ENCODE peak calls at places on chromosome 16, in seven cellular contexts. One of them, this sample, is unnamed.

GRCh38 chr16:49856741-49857330 is 924 bp upstream of the ZNF423 start:
- DNase-seq in ascending aorta: peak
- DNase-seq in AG04450: peak
- DNase-seq in OCI-LY7: peak
- DNase-seq in AG09319: peak
- DNase-seq in cardiac fibroblast: peak
- DNase-seq in AG04449: peak
- DNase-seq in this sample: peak

GRCh38 chr16:31363721-31364120 is 8.7 kb downstream of the ITGAX start:
- DNase-seq in ascending aorta: peak
- DNase-seq in AG04450: no peak
- DNase-seq in OCI-LY7: no peak
- DNase-seq in AG09319: no peak
- DNase-seq in cardiac fibroblast: no peak
- DNase-seq in AG04449: no peak
- DNase-seq in this sample: no peak

GRCh38 chr16:89115216-89115949 is 21.7 kb downstream of the ACSF3 start:
- DNase-seq in ascending aorta: peak
- DNase-seq in AG04450: no peak
- DNase-seq in OCI-LY7: peak
- DNase-seq in AG09319: no peak
- DNase-seq in cardiac fibroblast: peak
- DNase-seq in AG04449: no peak
- DNase-seq in this sample: no peak

GRCh38 chr16:27498916-27499658 is 50.6 kb downstream of the GTF3C1 start:
- DNase-seq in ascending aorta: no peak
- DNase-seq in AG04450: no peak
- DNase-seq in OCI-LY7: no peak
- DNase-seq in AG09319: no peak
- DNase-seq in cardiac fibroblast: no peak
- DNase-seq in AG04449: no peak
- DNase-seq in this sample: no peak

GRCh38 chr16:55555436-55555835 is 11.0 kb upstream of the CAPNS2 start:
- DNase-seq in ascending aorta: no peak
- DNase-seq in AG04450: no peak
- DNase-seq in OCI-LY7: no peak
- DNase-seq in AG09319: no peak
- DNase-seq in cardiac fibroblast: no peak
- DNase-seq in AG04449: no peak
- DNase-seq in this sample: no peak

GRCh38 chr16:73565263-73565662 is 517.3 kb upstream of the ZFHX3 start:
- DNase-seq in ascending aorta: no peak
- DNase-seq in AG04450: no peak
- DNase-seq in OCI-LY7: no peak
- DNase-seq in AG09319: no peak
- DNase-seq in cardiac fibroblast: no peak
- DNase-seq in AG04449: no peak
- DNase-seq in this sample: no peak

GRCh38 chr16:35733278-35733965 is 2274.0 kb downstream of the TP53TG3F start:
- DNase-seq in ascending aorta: peak
- DNase-seq in AG04450: no peak
- DNase-seq in OCI-LY7: no peak
- DNase-seq in AG09319: no peak
- DNase-seq in cardiac fibroblast: no peak
- DNase-seq in AG04449: no peak
- DNase-seq in this sample: no peak

GRCh38 chr16:21104124-21104860 is 46.4 kb downstream of the DNAH3 start:
- DNase-seq in ascending aorta: no peak
- DNase-seq in AG04450: no peak
- DNase-seq in OCI-LY7: no peak
- DNase-seq in AG09319: no peak
- DNase-seq in cardiac fibroblast: peak
- DNase-seq in AG04449: no peak
- DNase-seq in this sample: no peak

GRCh38 chr16:53695070-53695469 is 8.6 kb downstream of the RPGRIP1L start:
- DNase-seq in ascending aorta: no peak
- DNase-seq in AG04450: peak
- DNase-seq in OCI-LY7: no peak
- DNase-seq in AG09319: no peak
- DNase-seq in cardiac fibroblast: no peak
- DNase-seq in AG04449: peak
- DNase-seq in this sample: no peak

GRCh38 chr16:30948956-30949654 is at the start of gene ORAI3:
- DNase-seq in ascending aorta: peak
- DNase-seq in AG04450: no peak
- DNase-seq in OCI-LY7: peak
- DNase-seq in AG09319: no peak
- DNase-seq in cardiac fibroblast: peak
- DNase-seq in AG04449: no peak
- DNase-seq in this sample: peak

GRCh38 chr16:84288902-84289301 is 5.8 kb upstream of the WFDC1 start:
- DNase-seq in ascending aorta: no peak
- DNase-seq in AG04450: no peak
- DNase-seq in OCI-LY7: no peak
- DNase-seq in AG09319: no peak
- DNase-seq in cardiac fibroblast: no peak
- DNase-seq in AG04449: no peak
- DNase-seq in this sample: no peak

GRCh38 chr16:19861811-19862327 is 22.8 kb downstream of the GPRC5B start:
- DNase-seq in ascending aorta: no peak
- DNase-seq in AG04450: no peak
- DNase-seq in OCI-LY7: no peak
- DNase-seq in AG09319: no peak
- DNase-seq in cardiac fibroblast: no peak
- DNase-seq in AG04449: no peak
- DNase-seq in this sample: peak

GRCh38 chr16:17567455-17567854 is 96.7 kb upstream of the XYLT1 start:
- DNase-seq in ascending aorta: no peak
- DNase-seq in AG04450: no peak
- DNase-seq in OCI-LY7: no peak
- DNase-seq in AG09319: no peak
- DNase-seq in cardiac fibroblast: no peak
- DNase-seq in AG04449: no peak
- DNase-seq in this sample: no peak

GRCh38 chr16:27284865-27285675 is 16.5 kb upstream of the NSMCE1 start:
- DNase-seq in ascending aorta: no peak
- DNase-seq in AG04450: no peak
- DNase-seq in OCI-LY7: no peak
- DNase-seq in AG09319: no peak
- DNase-seq in cardiac fibroblast: no peak
- DNase-seq in AG04449: no peak
- DNase-seq in this sample: no peak

GRCh38 chr16:22360963-22361659 is 13.3 kb downstream of the CDR2 start:
- DNase-seq in ascending aorta: no peak
- DNase-seq in AG04450: no peak
- DNase-seq in OCI-LY7: no peak
- DNase-seq in AG09319: no peak
- DNase-seq in cardiac fibroblast: no peak
- DNase-seq in AG04449: no peak
- DNase-seq in this sample: no peak

GRCh38 chr16:13150181-13150885 is 248.9 kb downstream of the SHISA9 start:
- DNase-seq in ascending aorta: no peak
- DNase-seq in AG04450: no peak
- DNase-seq in OCI-LY7: no peak
- DNase-seq in AG09319: no peak
- DNase-seq in cardiac fibroblast: no peak
- DNase-seq in AG04449: no peak
- DNase-seq in this sample: no peak

GRCh38 chr16:66522816-66523590 is 26.9 kb downstream of the TK2 start:
- DNase-seq in ascending aorta: no peak
- DNase-seq in AG04450: no peak
- DNase-seq in OCI-LY7: no peak
- DNase-seq in AG09319: no peak
- DNase-seq in cardiac fibroblast: no peak
- DNase-seq in AG04449: no peak
- DNase-seq in this sample: no peak

GRCh38 chr16:66521951-66522771 is 27.8 kb downstream of the TK2 start:
- DNase-seq in ascending aorta: no peak
- DNase-seq in AG04450: no peak
- DNase-seq in OCI-LY7: peak
- DNase-seq in AG09319: no peak
- DNase-seq in cardiac fibroblast: peak
- DNase-seq in AG04449: no peak
- DNase-seq in this sample: no peak

GRCh38 chr16:66525396-66526180 is 24.3 kb downstream of the TK2 start:
- DNase-seq in ascending aorta: no peak
- DNase-seq in AG04450: no peak
- DNase-seq in OCI-LY7: no peak
- DNase-seq in AG09319: no peak
- DNase-seq in cardiac fibroblast: peak
- DNase-seq in AG04449: no peak
- DNase-seq in this sample: no peak

GRCh38 chr16:66523861-66524354 is 26.0 kb downstream of the TK2 start:
- DNase-seq in ascending aorta: no peak
- DNase-seq in AG04450: no peak
- DNase-seq in OCI-LY7: peak
- DNase-seq in AG09319: no peak
- DNase-seq in cardiac fibroblast: peak
- DNase-seq in AG04449: no peak
- DNase-seq in this sample: no peak

DNA sequence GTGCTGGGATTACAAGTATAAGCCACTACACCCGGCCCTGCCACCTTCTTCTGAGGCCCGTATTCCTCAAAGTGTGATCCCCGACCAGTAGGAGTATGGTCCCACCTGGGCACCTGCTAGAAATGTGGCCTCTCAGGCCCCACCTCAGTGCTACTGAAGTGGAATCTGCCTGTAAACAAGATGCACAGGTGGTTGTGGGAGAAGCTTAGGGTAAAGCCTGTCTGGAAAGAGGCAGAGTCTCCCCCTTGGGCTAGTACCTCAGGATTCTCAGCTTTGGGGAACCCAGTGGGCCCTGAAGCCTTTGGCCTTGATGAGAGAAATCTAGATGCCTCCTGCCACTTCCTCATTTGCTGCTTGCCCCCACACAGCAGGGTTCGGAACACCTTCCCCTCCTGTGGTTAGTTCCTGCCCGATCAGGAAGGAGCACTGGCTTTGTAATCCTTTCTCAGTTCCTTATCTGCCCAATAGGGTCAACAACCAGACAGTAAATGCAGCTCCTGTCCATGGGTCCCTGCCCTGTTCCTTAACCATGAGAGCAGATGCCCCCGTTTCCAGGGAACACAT is 25.2 kb downstream of the TK2 start:
- DNase-seq in ascending aorta: peak
- DNase-seq in AG04450: no peak
- DNase-seq in OCI-LY7: peak
- DNase-seq in AG09319: no peak
- DNase-seq in cardiac fibroblast: no peak
- DNase-seq in AG04449: no peak
- DNase-seq in this sample: no peak
- TF ChIP-seq CTCF in ascending aorta: no peak
- TF ChIP-seq CTCF in AG04450: no peak
- TF ChIP-seq CTCF in OCI-LY7: no peak
- TF ChIP-seq CTCF in AG09319: no peak
- TF ChIP-seq CTCF in cardiac fibroblast: no peak
- TF ChIP-seq CTCF in AG04449: no peak
- TF ChIP-seq CTCF in this sample: no peak

GRCh38 chr16:81745704-81746558 is 33.2 kb upstream of the PLCG2 start:
- DNase-seq in ascending aorta: peak
- DNase-seq in AG04450: no peak
- DNase-seq in OCI-LY7: peak
- DNase-seq in AG09319: no peak
- DNase-seq in cardiac fibroblast: peak
- DNase-seq in AG04449: no peak
- DNase-seq in this sample: peak
- TF ChIP-seq CTCF in ascending aorta: no peak
- TF ChIP-seq CTCF in AG04450: no peak
- TF ChIP-seq CTCF in OCI-LY7: peak
- TF ChIP-seq CTCF in AG09319: no peak
- TF ChIP-seq CTCF in cardiac fibroblast: no peak
- TF ChIP-seq CTCF in AG04449: no peak
- TF ChIP-seq CTCF in this sample: no peak

DNA sequence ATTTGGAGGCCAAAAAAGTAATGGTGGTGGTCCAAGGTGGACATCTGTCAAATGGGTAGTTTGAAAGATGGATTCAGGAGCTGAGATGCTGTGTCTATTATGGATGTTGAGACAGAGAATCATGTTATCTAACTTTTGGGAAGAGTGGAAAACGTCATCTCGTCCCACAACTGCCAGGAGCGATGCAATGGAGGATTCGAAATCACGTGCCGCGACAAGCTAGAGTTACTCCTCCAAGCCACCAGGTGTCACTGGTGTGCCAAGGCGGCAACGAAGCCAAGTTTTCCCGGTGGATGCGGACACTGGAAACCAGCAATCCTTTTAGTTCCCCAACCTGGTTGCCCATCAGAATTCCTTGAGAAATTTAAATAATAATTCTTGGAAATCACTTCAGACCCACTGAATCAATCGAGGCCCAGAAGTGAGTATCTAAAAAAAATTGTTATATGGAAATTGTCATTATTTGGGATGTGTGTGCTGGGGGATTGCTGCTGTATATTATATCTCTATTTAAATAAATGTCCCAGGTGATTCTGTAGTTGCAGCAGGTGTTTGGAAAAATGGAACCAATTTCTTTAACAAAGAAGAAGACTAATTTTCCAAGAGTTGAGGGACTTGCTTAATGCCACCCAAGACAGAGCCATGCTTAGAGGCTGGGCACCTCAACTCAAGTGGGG is 206.1 kb downstream of the HAPSTR1 start:
- DNase-seq in ascending aorta: no peak
- DNase-seq in AG04450: no peak
- DNase-seq in OCI-LY7: peak
- DNase-seq in AG09319: no peak
- DNase-seq in cardiac fibroblast: no peak
- DNase-seq in AG04449: no peak
- DNase-seq in this sample: peak
- TF ChIP-seq CTCF in ascending aorta: peak
- TF ChIP-seq CTCF in AG04450: no peak
- TF ChIP-seq CTCF in OCI-LY7: peak
- TF ChIP-seq CTCF in AG09319: peak
- TF ChIP-seq CTCF in cardiac fibroblast: peak
- TF ChIP-seq CTCF in AG04449: peak
- TF ChIP-seq CTCF in this sample: peak

GRCh38 chr16:72191551-72191950 is 19.6 kb upstream of the PMFBP1 start:
- DNase-seq in ascending aorta: no peak
- DNase-seq in AG04450: no peak
- DNase-seq in OCI-LY7: no peak
- DNase-seq in AG09319: no peak
- DNase-seq in cardiac fibroblast: peak
- DNase-seq in AG04449: no peak
- DNase-seq in this sample: no peak

GRCh38 chr16:72197556-72197955 is 25.6 kb upstream of the PMFBP1 start:
- DNase-seq in ascending aorta: no peak
- DNase-seq in AG04450: no peak
- DNase-seq in OCI-LY7: no peak
- DNase-seq in AG09319: no peak
- DNase-seq in cardiac fibroblast: no peak
- DNase-seq in AG04449: no peak
- DNase-seq in this sample: no peak

GRCh38 chr16:72198021-72198420 is 26.1 kb upstream of the PMFBP1 start:
- DNase-seq in ascending aorta: no peak
- DNase-seq in AG04450: peak
- DNase-seq in OCI-LY7: no peak
- DNase-seq in AG09319: peak
- DNase-seq in cardiac fibroblast: peak
- DNase-seq in AG04449: peak
- DNase-seq in this sample: no peak

GRCh38 chr16:72198641-72199250 is 26.8 kb upstream of the PMFBP1 start:
- DNase-seq in ascending aorta: no peak
- DNase-seq in AG04450: no peak
- DNase-seq in OCI-LY7: no peak
- DNase-seq in AG09319: no peak
- DNase-seq in cardiac fibroblast: no peak
- DNase-seq in AG04449: no peak
- DNase-seq in this sample: no peak

GRCh38 chr16:72195609-72196008 is 23.7 kb upstream of the PMFBP1 start:
- DNase-seq in ascending aorta: no peak
- DNase-seq in AG04450: no peak
- DNase-seq in OCI-LY7: no peak
- DNase-seq in AG09319: no peak
- DNase-seq in cardiac fibroblast: no peak
- DNase-seq in AG04449: no peak
- DNase-seq in this sample: peak
- TF ChIP-seq CTCF in ascending aorta: no peak
- TF ChIP-seq CTCF in AG04450: no peak
- TF ChIP-seq CTCF in OCI-LY7: peak
- TF ChIP-seq CTCF in AG09319: no peak
- TF ChIP-seq CTCF in cardiac fibroblast: no peak
- TF ChIP-seq CTCF in AG04449: peak
- TF ChIP-seq CTCF in this sample: peak

This sample was measured in neural crest cell.